ENCODE peak calls at places on chromosomes 3 and 15, in six cellular contexts. G is ACHN, H is AG20443, R is HT1080, Z is T-cell, C is NCI-H526. B is an unnamed sample.

GRCh38 chr15:29873264-29873663 is 51.0 kb upstream of the TJP1 start:
- DNase-seq in G (no peak), H (no peak), R (no peak), Z (no peak), C (no peak), B (no peak)

GRCh38 chr3:112579232-112579631 is 17.4 kb downstream of the SLC35A5 start:
- DNase-seq in G (no peak), H (no peak), R (no peak), Z (no peak), C (no peak), B (no peak)

GRCh38 chr3:14148041-14148985 is 23.5 kb downstream of the TMEM43 start:
- DNase-seq in G (no peak), H (no peak), R (no peak), Z (no peak), C (no peak), B (no peak)

GRCh38 chr15:85314653-85315052 is 65.8 kb upstream of the AKAP13 start:
- DNase-seq in G (no peak), H (no peak), R (no peak), Z (no peak), C (no peak), B (no peak)

GRCh38 chr3:193732827-193733226 is 139.8 kb downstream of the OPA1 start:
- DNase-seq in G (no peak), H (no peak), R (no peak), Z (no peak), C (no peak), B (no peak)

GRCh38 chr3:114213669-114214541 is 23.5 kb downstream of the ZNF80 start:
- DNase-seq in G (peak), H (peak), R (peak), Z (peak), C (no peak), B (no peak)

GRCh38 chr15:35455201-35455600 is 90.8 kb downstream of the DPH6 start:
- DNase-seq in G (no peak), H (no peak), R (no peak), Z (no peak), C (no peak), B (no peak)

GRCh38 chr3:47004369-47005211 is 25.1 kb downstream of the NBEAL2 start:
- DNase-seq in G (no peak), H (no peak), R (no peak), Z (no peak), C (no peak), B (no peak)

GRCh38 chr3:62186967-62187366 is 186.4 kb downstream of the FEZF2 start:
- DNase-seq in G (no peak), H (peak), R (no peak), Z (no peak), C (no peak), B (no peak)

GRCh38 chr15:38072507-38073277 is 138.3 kb downstream of the TMCO5A start:
- DNase-seq in G (peak), H (peak), R (peak), Z (no peak), C (peak), B (peak)

GRCh38 chr3:153626158-153626557 is 464.1 kb downstream of the RAP2B start:
- DNase-seq in G (no peak), H (no peak), R (no peak), Z (no peak), C (no peak), B (no peak)

GRCh38 chr3:128523591-128523990 is 30.6 kb upstream of the GATA2 start:
- DNase-seq in G (no peak), H (no peak), R (no peak), Z (no peak), C (no peak), B (no peak)

GRCh38 chr15:36982441-36982840 is 117.9 kb downstream of the MEIS2 start:
- DNase-seq in G (no peak), H (no peak), R (no peak), Z (no peak), C (no peak), B (no peak)

GRCh38 chr3:126119008-126119675 is 35.2 kb upstream of the SLC41A3 start:
- DNase-seq in G (no peak), H (no peak), R (no peak), Z (no peak), C (peak), B (peak)

GRCh38 chr3:129651316-129652202 is 45.1 kb upstream of the PLXND1 start:
- DNase-seq in G (peak), H (peak), R (peak), Z (no peak), C (no peak), B (peak)

GRCh38 chr3:101695779-101696372 is 9.4 kb upstream of the RPL24 start:
- DNase-seq in G (peak), H (no peak), R (peak), Z (no peak), C (no peak), B (peak)

GRCh38 chr3:174202146-174202545 is 657.0 kb upstream of the NAALADL2 start:
- DNase-seq in G (no peak), H (no peak), R (no peak), Z (no peak), C (no peak), B (no peak)

GRCh38 chr3:119588112-119588511 is 8.8 kb downstream of the ADPRH start:
- DNase-seq in G (no peak), H (no peak), R (no peak), Z (no peak), C (no peak), B (no peak)

GRCh38 chr3:116579843-116580242 is 129.7 kb upstream of the TUSC7 start:
- DNase-seq in G (peak), H (peak), R (no peak), Z (no peak), C (no peak), B (no peak)

GRCh38 chr3:10516835-10517465 is 11.6 kb upstream of the ATP2B2 start:
- DNase-seq in G (no peak), H (no peak), R (no peak), Z (no peak), C (no peak), B (no peak)

GRCh38 chr3:14536837-14537589 is 3.1 kb downstream of the GRIP2 start:
- DNase-seq in G (no peak), H (no peak), R (no peak), Z (no peak), C (no peak), B (no peak)

GRCh38 chr15:60172147-60172546 is 168.0 kb downstream of the FOXB1 start:
- DNase-seq in G (no peak), H (no peak), R (peak), Z (no peak), C (no peak), B (peak)

B was measured in mammary epithelial cell.